ENCODE peak calls at places on chromosomes 13 and 19, in ten cellular contexts. Q is suprapubic skin, F is ovary, R is esophagus muscularis mucosa, T is upper lobe of left lung, O is transverse colon, M is A549, Z is GM12878, U is sigmoid colon, B is stomach. C is an unnamed sample.

GRCh38 chr19:35963514-35963913 is 27.3 kb downstream of the LRFN3 start:
- DNase-seq in Q (no peak), F (no peak), R (no peak), T (no peak), O (no peak), M (peak; percentile 75), Z (no peak), U (no peak), B (no peak), C (no peak)

GRCh38 chr19:55088021-55088451 is 12.4 kb downstream of the EPS8L1 start:
- DNase-seq in Q (peak; percentile 60), F (no peak), R (no peak), T (no peak), O (no peak), M (no peak), Z (no peak), U (no peak), B (no peak), C (no peak)

GRCh38 chr13:112556600-112556999 is 31.4 kb downstream of the TUBGCP3 start:
- DNase-seq in Q (no peak), F (no peak), R (no peak), T (no peak), O (no peak), M (no peak), Z (no peak), U (no peak), B (no peak), C (no peak)

GRCh38 chr13:114017028-114017630 is 43.3 kb upstream of the C13orf46 start:
- DNase-seq in Q (no peak), F (no peak), R (no peak), T (no peak), O (no peak), M (no peak), Z (no peak), U (no peak), B (no peak), C (no peak)

GRCh38 chr19:38362076-38362945 is 12.1 kb upstream of the PSMD8 start:
- DNase-seq in Q (peak; percentile 92), F (peak; percentile 62), R (peak; percentile 93), T (peak; percentile 88), O (peak; percentile 89), M (peak; percentile 92), Z (no peak), U (peak; percentile 86), B (peak; percentile 91), C (peak; percentile 43)

GRCh38 chr13:33000365-33000764 is 15.9 kb upstream of the KL start:
- DNase-seq in Q (no peak), F (no peak), R (no peak), T (no peak), O (no peak), M (no peak), Z (no peak), U (no peak), B (no peak), C (no peak)

GRCh38 chr19:42831221-42832019 is 48.1 kb downstream of the PSG1 start:
- DNase-seq in Q (no peak), F (no peak), R (no peak), T (no peak), O (no peak), M (peak; percentile 98), Z (no peak), U (no peak), B (no peak), C (no peak)

GRCh38 chr13:46015374-46015773 is 37.2 kb downstream of the ZC3H13 start:
- DNase-seq in Q (no peak), F (no peak), R (no peak), T (no peak), O (no peak), M (no peak), Z (no peak), U (no peak), B (no peak), C (no peak)

GRCh38 chr13:66623129-66623528 is 607.0 kb downstream of the PCDH9 start:
- DNase-seq in Q (no peak), F (no peak), R (no peak), T (no peak), O (no peak), M (no peak), Z (no peak), U (no peak), B (no peak), C (no peak)

GRCh38 chr13:113935081-113935511 is 38.8 kb downstream of the C13orf46 start:
- DNase-seq in Q (peak; percentile 50), F (no peak), R (no peak), T (no peak), O (no peak), M (no peak), Z (no peak), U (peak; percentile 48), B (no peak), C (no peak)

GRCh38 chr13:106471957-106472543 is 63.4 kb downstream of the EFNB2 start:
- DNase-seq in Q (no peak), F (no peak), R (no peak), T (peak; percentile 41), O (peak; percentile 73), M (peak; percentile 59), Z (no peak), U (peak; percentile 78), B (peak; percentile 68), C (no peak)

GRCh38 chr19:37506387-37507166 is at the start of gene ZNF793:
- DNase-seq in Q (peak; percentile 77), F (peak; percentile 86), R (peak; percentile 93), T (peak; percentile 57), O (peak; percentile 81), M (peak; percentile 21), Z (no peak), U (peak; percentile 90), B (peak; percentile 75), C (peak; percentile 57)

DNA sequence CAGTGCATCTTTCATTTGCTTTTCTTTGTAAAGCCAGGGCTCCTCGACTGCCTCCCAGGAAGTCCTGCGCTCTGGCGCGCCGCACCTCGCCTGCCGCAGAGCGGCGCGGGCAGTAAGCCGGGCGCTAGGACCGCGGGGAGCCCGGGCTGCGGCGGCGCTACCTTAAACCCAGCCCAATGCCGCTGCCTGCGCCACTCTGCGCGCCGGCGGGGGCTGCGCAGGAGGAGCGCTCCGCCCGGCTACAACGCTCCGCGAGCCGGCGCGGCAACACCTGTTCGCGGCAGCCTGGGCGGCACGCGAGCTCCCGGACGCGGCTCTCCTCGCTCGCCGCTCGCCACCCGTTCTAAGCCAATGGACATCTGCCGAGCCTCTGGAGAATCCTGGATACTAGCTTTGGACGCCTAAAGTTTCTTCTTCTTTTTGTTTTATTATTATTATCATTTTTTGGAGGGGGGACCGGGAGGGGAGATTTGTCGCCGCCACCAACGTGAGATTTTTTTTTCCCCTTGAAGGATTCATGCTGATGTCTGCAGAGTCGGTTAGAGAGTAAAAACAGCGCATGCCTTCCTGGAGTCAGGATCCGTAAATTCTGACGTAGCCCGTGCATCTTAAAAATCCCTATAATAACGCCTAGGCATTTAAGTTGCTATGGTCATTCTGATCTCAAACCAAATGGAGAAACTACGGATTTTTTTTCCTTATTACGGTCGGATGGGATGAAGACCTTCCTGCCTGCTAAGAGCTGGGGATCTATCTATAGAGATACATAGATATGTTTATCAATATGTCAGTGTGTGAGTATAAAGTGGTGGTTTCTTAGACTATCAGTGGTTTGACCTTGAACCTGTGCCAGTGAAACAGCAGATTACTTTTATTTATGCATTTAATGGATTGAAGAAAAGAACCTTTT is at the start of gene FGF9:
- DNase-seq in Q (peak; percentile 65), F (peak; percentile 63), R (no peak), T (peak; percentile 82), O (peak; percentile 87), M (peak; percentile 69), Z (peak; percentile 7), U (peak; percentile 76), B (peak; percentile 86), C (no peak)
- TF ChIP-seq POLR2A in Q (no peak), F (no peak), R (no peak), T (no peak), O (peak; percentile 55), M (peak; percentile 29), Z (peak; percentile 77), U (no peak), B (no peak), C (peak; percentile 40)

DNA sequence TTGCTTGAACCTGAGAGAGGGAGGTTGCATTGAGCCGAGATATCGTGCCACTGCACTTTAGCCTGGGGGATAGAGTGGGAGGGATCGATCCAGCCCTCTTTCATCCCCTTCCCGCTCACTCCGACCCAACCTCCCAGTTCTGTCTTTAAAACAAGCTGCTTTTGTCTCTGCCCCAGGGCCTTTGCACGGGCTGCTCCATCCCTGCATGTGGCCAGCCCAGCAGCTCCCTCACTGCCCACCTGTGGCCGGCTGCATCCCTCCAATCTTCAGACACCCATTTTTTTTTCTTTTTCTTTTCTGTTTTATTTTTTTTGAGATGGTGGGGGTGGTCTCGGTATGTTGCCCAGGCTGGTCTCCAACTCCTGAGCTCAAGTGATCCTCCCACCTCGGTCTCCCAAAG is 31.6 kb downstream of the EFNA2 start:
- DNase-seq in Q (no peak), F (no peak), R (no peak), T (no peak), O (no peak), M (no peak), Z (no peak), U (no peak), B (no peak), C (no peak)
- H3K4me3 ChIP-seq in Q (no peak overlapping the region), F (no peak overlapping the region), R (no peak overlapping the region), T (no peak overlapping the region), O (no peak overlapping the region), M (no peak overlapping the region), Z (no peak overlapping the region), U (no peak overlapping the region), B (no peak overlapping the region), C (no peak overlapping the region)

GRCh38 chr19:15008308-15008707 is 28.6 kb upstream of the SLC1A6 start:
- DNase-seq in Q (no peak), F (no peak), R (no peak), T (no peak), O (no peak), M (no peak), Z (no peak), U (no peak), B (no peak), C (no peak)
- TF ChIP-seq EP300 in Q (no peak), F (no peak), R (no peak), T (no peak), O (no peak), M (no peak), Z (no peak), U (no peak), B (no peak), C (no peak)

GRCh38 chr19:17045907-17046502 is 19.4 kb upstream of the CPAMD8 start:
- DNase-seq in Q (no peak), F (no peak), R (no peak), T (no peak), O (no peak), M (no peak), Z (no peak), U (no peak), B (no peak), C (no peak)

GRCh38 chr19:17037184-17037583 is 10.6 kb upstream of the CPAMD8 start:
- DNase-seq in Q (no peak), F (no peak), R (no peak), T (no peak), O (no peak), M (no peak), Z (no peak), U (no peak), B (no peak), C (no peak)

GRCh38 chr19:17037966-17038500 is 11.4 kb upstream of the CPAMD8 start:
- DNase-seq in Q (no peak), F (no peak), R (no peak), T (no peak), O (no peak), M (no peak), Z (no peak), U (no peak), B (no peak), C (no peak)

GRCh38 chr19:17043744-17044143 is 17.1 kb upstream of the CPAMD8 start:
- DNase-seq in Q (no peak), F (no peak), R (no peak), T (no peak), O (no peak), M (no peak), Z (no peak), U (no peak), B (no peak), C (no peak)

GRCh38 chr19:17041994-17042393 is 15.4 kb upstream of the CPAMD8 start:
- DNase-seq in Q (no peak), F (no peak), R (no peak), T (no peak), O (peak; percentile 24), M (no peak), Z (no peak), U (no peak), B (no peak), C (no peak)
- TF ChIP-seq POLR2A in Q (no peak), F (no peak), R (no peak), T (no peak), O (no peak), M (no peak), Z (no peak), U (no peak), B (no peak), C (no peak)